ENCODE peak calls at places on chromosomes 16 and 17, in four cellular contexts. One of them, this sample, is unnamed. For H3K4me1, the result is how much of the 10 kb centered on the place peaks cover.

GRCh38 chr17:47789611-47790520 is 31.7 kb downstream of the OSBPL7 start:
- DNase-seq in HCT116: no peak
- DNase-seq in K562: peak
- DNase-seq in HepG2: no peak
- DNase-seq in this sample: no peak

GRCh38 chr17:47077576-47077975 is 98.5 kb upstream of the RPRML start:
- DNase-seq in HCT116: no peak
- DNase-seq in K562: no peak
- DNase-seq in HepG2: no peak
- DNase-seq in this sample: no peak

GRCh38 chr17:36152639-36153120 is 23.8 kb downstream of the TBC1D3B start:
- DNase-seq in HCT116: no peak
- DNase-seq in K562: no peak
- DNase-seq in HepG2: no peak
- DNase-seq in this sample: no peak

GRCh38 chr17:40980594-40980993 is 3.5 kb downstream of the KRT40 start:
- DNase-seq in HCT116: no peak
- DNase-seq in HepG2: no peak
- DNase-seq in K562: no peak
- DNase-seq in this sample: no peak

GRCh38 chr17:7932949-7933348 is 943 bp downstream of the CNTROB start:
- DNase-seq in HepG2: peak
- DNase-seq in K562: peak
- DNase-seq in HCT116: no peak
- DNase-seq in this sample: no peak

GRCh38 chr17:67602974-67603373 is 114.8 kb upstream of the NOL11 start:
- DNase-seq in K562: no peak
- DNase-seq in HCT116: peak
- DNase-seq in HepG2: peak
- DNase-seq in this sample: peak

GRCh38 chr16:25210758-25211157 is 6.0 kb upstream of the AQP8 start:
- DNase-seq in HepG2: no peak
- DNase-seq in HCT116: no peak
- DNase-seq in K562: peak
- DNase-seq in this sample: no peak

GRCh38 chr17:82238562-82239201 is 9.8 kb downstream of the SLC16A3 start:
- DNase-seq in HepG2: no peak
- DNase-seq in HCT116: no peak
- DNase-seq in K562: peak
- DNase-seq in this sample: no peak

GRCh38 chr16:71311553-71312158 is 22.5 kb upstream of the CMTR2 start:
- DNase-seq in K562: peak
- DNase-seq in HepG2: peak
- DNase-seq in HCT116: no peak
- DNase-seq in this sample: peak

GRCh38 chr16:68823401-68823800 is 19.9 kb upstream of the TANGO6 start:
- DNase-seq in HepG2: no peak
- DNase-seq in HCT116: no peak
- DNase-seq in K562: no peak
- DNase-seq in this sample: no peak

GRCh38 chr16:54027126-54027922 is 259.3 kb downstream of the IRX3 start:
- DNase-seq in HepG2: no peak
- DNase-seq in HCT116: no peak
- DNase-seq in K562: no peak
- DNase-seq in this sample: no peak

GRCh38 chr16:28607116-28607623 is 2.7 kb downstream of the SULT1A1 start:
- DNase-seq in K562: no peak
- DNase-seq in HepG2: no peak
- DNase-seq in HCT116: no peak
- DNase-seq in this sample: no peak

GRCh38 chr16:72286936-72287620 is 115.1 kb upstream of the PMFBP1 start:
- DNase-seq in HCT116: no peak
- DNase-seq in K562: no peak
- DNase-seq in HepG2: no peak
- DNase-seq in this sample: no peak

GRCh38 chr17:59221159-59221847 is 992 bp downstream of the GDPD1 start:
- DNase-seq in HepG2: no peak
- DNase-seq in HCT116: no peak
- DNase-seq in K562: peak
- DNase-seq in this sample: no peak

GRCh38 chr16:14475370-14476139 is 154.5 kb downstream of the PARN start:
- DNase-seq in HCT116: no peak
- DNase-seq in K562: no peak
- DNase-seq in HepG2: peak
- DNase-seq in this sample: peak

GRCh38 chr17:16872836-16873653 is 98.9 kb downstream of the TNFRSF13B start:
- DNase-seq in HepG2: no peak
- DNase-seq in HCT116: peak
- DNase-seq in K562: peak
- DNase-seq in this sample: no peak

GRCh38 chr16:19884611-19885455 is at the start of gene GPRC5B:
- DNase-seq in K562: peak
- DNase-seq in HepG2: no peak
- DNase-seq in HCT116: no peak
- DNase-seq in this sample: no peak

GRCh38 chr16:71254832-71255560 is 24.5 kb upstream of the HYDIN start:
- DNase-seq in K562: no peak
- DNase-seq in HepG2: no peak
- DNase-seq in HCT116: no peak
- DNase-seq in this sample: no peak

GRCh38 chr17:27754549-27754948 is 45.8 kb downstream of the NOS2 start:
- DNase-seq in HepG2: no peak
- DNase-seq in HCT116: no peak
- DNase-seq in K562: no peak
- DNase-seq in this sample: no peak

GRCh38 chr16:56422896-56423441 is 2.4 kb downstream of the AMFR start:
- DNase-seq in HepG2: no peak
- DNase-seq in HCT116: no peak
- DNase-seq in K562: no peak
- DNase-seq in this sample: no peak
- H3K27ac ChIP-seq in HepG2: no peak
- H3K27ac ChIP-seq in HCT116: no peak
- H3K27ac ChIP-seq in K562: peak
- H3K27ac ChIP-seq in this sample: no peak

GRCh38 chr17:51493206-51493605 is 232.9 kb downstream of the UTP18 start:
- DNase-seq in HCT116: no peak
- DNase-seq in K562: no peak
- DNase-seq in HepG2: no peak
- DNase-seq in this sample: no peak
- TF ChIP-seq TCF7L2 in HCT116: no peak
- TF ChIP-seq TCF7L2 in K562: no peak
- TF ChIP-seq TCF7L2 in HepG2: no peak
- TF ChIP-seq TCF7L2 in this sample: no peak

DNA sequence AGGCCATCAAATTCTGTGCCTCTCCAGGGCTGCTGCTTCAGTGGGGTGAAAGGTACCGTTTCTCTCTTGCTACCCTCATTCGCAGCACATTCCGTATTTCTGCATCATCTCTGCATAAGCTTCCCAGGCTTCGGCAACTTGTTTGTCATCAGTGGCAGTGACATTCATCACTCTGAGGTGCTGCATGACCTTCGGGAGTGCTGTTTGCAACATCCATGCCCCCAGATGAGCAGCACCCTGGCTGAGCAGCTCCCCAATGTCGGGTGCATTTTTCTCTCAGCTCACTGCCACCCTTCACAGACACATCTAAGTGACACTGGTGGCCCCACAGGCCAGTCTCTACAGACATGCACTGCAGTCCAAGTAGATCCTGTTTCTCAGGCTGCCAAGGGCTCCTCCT is 3.8 kb downstream of the CREBBP start:
- DNase-seq in HepG2: no peak
- DNase-seq in K562: no peak
- DNase-seq in HCT116: no peak
- DNase-seq in this sample: no peak
- H3K4me1 ChIP-seq in HepG2: half or more
- H3K4me1 ChIP-seq in K562: under half
- H3K4me1 ChIP-seq in HCT116: under half
- H3K4me1 ChIP-seq in this sample: half or more

GRCh38 chr16:2511128-2511785 is 2.5 kb upstream of the ATP6V0C start:
- DNase-seq in HepG2: no peak
- DNase-seq in K562: peak
- DNase-seq in HCT116: no peak
- DNase-seq in this sample: no peak
- H3K27ac ChIP-seq in HepG2: no peak
- H3K27ac ChIP-seq in K562: peak
- H3K27ac ChIP-seq in HCT116: no peak
- H3K27ac ChIP-seq in this sample: no peak

GRCh38 chr17:56987283-56987834 is 9.4 kb downstream of the SCPEP1 start:
- DNase-seq in K562: peak
- DNase-seq in HCT116: no peak
- DNase-seq in HepG2: no peak
- DNase-seq in this sample: no peak
- TF ChIP-seq TCF7L2 in K562: no peak
- TF ChIP-seq TCF7L2 in HCT116: no peak
- TF ChIP-seq TCF7L2 in HepG2: no peak
- TF ChIP-seq TCF7L2 in this sample: no peak

DNA sequence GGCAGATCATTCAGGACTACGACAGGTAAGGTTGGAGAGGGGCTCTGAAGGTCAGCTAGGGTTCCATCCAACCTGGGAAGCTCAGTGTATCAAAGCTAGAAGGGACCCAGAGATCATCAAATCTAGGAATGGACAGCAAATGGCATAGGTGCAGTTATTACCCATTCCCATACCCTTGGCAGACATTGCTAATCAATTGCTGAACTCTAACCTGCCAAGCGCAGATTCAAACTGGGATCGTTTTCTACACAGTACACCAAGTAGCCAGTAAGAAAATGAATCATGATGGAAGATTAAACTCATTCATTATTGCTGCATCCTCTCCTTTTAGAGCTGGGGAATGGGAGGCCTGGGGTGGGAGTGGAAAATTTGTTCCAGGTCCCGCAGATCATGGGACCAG is 33.6 kb downstream of the CPNE2 start:
- DNase-seq in HCT116: no peak
- DNase-seq in HepG2: no peak
- DNase-seq in K562: no peak
- DNase-seq in this sample: no peak
- H3K4me1 ChIP-seq in HCT116: under half
- H3K4me1 ChIP-seq in HepG2: under half
- H3K4me1 ChIP-seq in K562: under half
- H3K4me1 ChIP-seq in this sample: under half

GRCh38 chr17:45963889-45964288 is 35.2 kb upstream of the STH start:
- DNase-seq in HepG2: no peak
- DNase-seq in HCT116: no peak
- DNase-seq in K562: no peak
- DNase-seq in this sample: no peak

GRCh38 chr17:45961206-45961605 is 37.8 kb upstream of the STH start:
- DNase-seq in K562: no peak
- DNase-seq in HepG2: no peak
- DNase-seq in HCT116: no peak
- DNase-seq in this sample: no peak

GRCh38 chr17:45964634-45965033 is 34.4 kb upstream of the STH start:
- DNase-seq in HCT116: no peak
- DNase-seq in HepG2: no peak
- DNase-seq in K562: no peak
- DNase-seq in this sample: no peak

GRCh38 chr17:45963258-45963657 is 35.8 kb upstream of the STH start:
- DNase-seq in HepG2: no peak
- DNase-seq in K562: no peak
- DNase-seq in HCT116: no peak
- DNase-seq in this sample: no peak

DNA sequence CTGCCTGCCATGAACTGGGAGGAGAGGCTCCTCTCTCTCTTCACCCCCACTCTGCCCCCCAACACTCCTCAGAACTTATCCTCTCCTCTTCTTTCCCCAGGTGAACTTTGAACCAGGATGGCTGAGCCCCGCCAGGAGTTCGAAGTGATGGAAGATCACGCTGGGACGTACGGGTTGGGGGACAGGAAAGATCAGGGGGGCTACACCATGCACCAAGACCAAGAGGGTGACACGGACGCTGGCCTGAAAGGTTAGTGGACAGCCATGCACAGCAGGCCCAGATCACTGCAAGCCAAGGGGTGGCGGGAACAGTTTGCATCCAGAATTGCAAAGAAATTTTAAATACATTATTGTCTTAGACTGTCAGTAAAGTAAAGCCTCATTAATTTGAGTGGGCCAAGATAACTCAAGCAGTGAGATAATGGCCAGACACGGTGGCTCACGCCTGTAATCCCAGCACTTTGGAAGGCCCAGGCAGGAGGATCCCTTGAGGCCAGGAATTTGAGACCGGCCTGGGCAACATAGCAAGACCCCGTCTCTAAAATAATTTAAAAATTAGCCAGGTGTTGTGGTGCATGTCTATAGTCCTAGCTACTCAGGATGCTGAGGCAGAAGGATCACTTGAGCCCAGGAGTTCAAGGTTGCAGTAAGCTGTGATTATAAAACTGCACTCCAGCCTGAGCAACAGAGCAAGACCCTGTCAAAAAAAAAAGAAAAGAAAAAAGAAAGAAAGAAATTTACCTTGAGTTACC is 36.7 kb upstream of the STH start:
- DNase-seq in HepG2: no peak
- DNase-seq in HCT116: no peak
- DNase-seq in K562: no peak
- DNase-seq in this sample: no peak
- H3K27ac ChIP-seq in HepG2: no peak
- H3K27ac ChIP-seq in HCT116: no peak
- H3K27ac ChIP-seq in K562: no peak
- H3K27ac ChIP-seq in this sample: no peak

DNA sequence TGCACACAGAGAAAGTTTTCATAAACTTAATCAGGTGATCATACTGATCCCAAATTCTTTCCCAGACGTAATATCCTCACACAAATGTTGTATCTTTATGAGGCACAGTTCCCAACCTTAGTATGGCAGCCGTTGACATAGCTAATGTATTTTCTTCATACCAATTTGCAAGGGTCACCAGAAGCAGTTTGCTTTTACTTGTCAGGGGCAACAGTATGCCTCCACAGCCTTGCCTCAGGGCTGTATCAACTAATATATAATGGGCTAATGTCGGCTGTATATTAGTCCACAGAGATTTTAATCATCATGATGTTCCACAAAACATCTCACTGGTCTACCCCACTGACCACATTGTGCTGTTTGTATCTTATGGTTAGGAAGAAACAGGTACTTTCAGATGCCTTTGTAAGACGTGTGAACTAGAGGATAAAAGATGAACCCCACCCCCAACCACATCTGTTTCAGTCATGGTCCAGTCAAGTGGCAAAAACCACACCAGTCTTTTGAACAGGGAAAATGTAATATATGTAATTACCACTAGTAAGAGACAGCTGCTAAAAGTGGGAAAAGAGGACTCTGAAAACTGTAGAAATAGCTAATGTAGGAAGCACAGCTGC is 55.2 kb downstream of the GAN start:
- DNase-seq in HepG2: no peak
- DNase-seq in K562: no peak
- DNase-seq in HCT116: no peak
- DNase-seq in this sample: no peak
- TF ChIP-seq TCF7L2 in HepG2: no peak
- TF ChIP-seq TCF7L2 in K562: no peak
- TF ChIP-seq TCF7L2 in HCT116: no peak
- TF ChIP-seq TCF7L2 in this sample: no peak

This sample was measured in Panc1.